ENCODE peak calls at places on chromosomes 6 and 20, in ten cellular contexts. One of them, this sample, is unnamed.

GRCh38 chr6:121849477-121849876 is 414.0 kb downstream of the GJA1 start:
- DNase-seq in CD4-positive, CD25-positive, alpha-beta regulatory T cell: no peak
- DNase-seq in AG04449: no peak
- DNase-seq in GM04504: no peak
- DNase-seq in fibroblast of the aortic adventitia: peak; percentile 87
- DNase-seq in LHCN-M2: peak; percentile 77
- DNase-seq in effector memory CD4-positive, alpha-beta T cell: no peak
- DNase-seq in dermis microvascular lymphatic vessel endothelial cell: peak; percentile 90
- DNase-seq in anterior cingulate cortex: peak; percentile 3
- DNase-seq in psoas muscle: no peak
- DNase-seq in this sample: peak; percentile 82

GRCh38 chr20:23374441-23374840 is 12.5 kb downstream of the GZF1 start:
- DNase-seq in CD4-positive, CD25-positive, alpha-beta regulatory T cell: no peak
- DNase-seq in anterior cingulate cortex: no peak
- DNase-seq in psoas muscle: no peak
- DNase-seq in dermis microvascular lymphatic vessel endothelial cell: peak; percentile 85
- DNase-seq in LHCN-M2: no peak
- DNase-seq in effector memory CD4-positive, alpha-beta T cell: no peak
- DNase-seq in GM04504: no peak
- DNase-seq in AG04449: no peak
- DNase-seq in fibroblast of the aortic adventitia: no peak
- DNase-seq in this sample: peak; percentile 89

GRCh38 chr20:829531-829930 is 4.0 kb upstream of the FAM110A start:
- DNase-seq in GM04504: peak; percentile 63
- DNase-seq in LHCN-M2: no peak
- DNase-seq in anterior cingulate cortex: no peak
- DNase-seq in AG04449: no peak
- DNase-seq in CD4-positive, CD25-positive, alpha-beta regulatory T cell: no peak
- DNase-seq in dermis microvascular lymphatic vessel endothelial cell: no peak
- DNase-seq in psoas muscle: no peak
- DNase-seq in effector memory CD4-positive, alpha-beta T cell: no peak
- DNase-seq in fibroblast of the aortic adventitia: peak; percentile 28
- DNase-seq in this sample: no peak

GRCh38 chr20:47317127-47317895 is 39.2 kb downstream of the ZMYND8 start:
- DNase-seq in fibroblast of the aortic adventitia: peak; percentile 91
- DNase-seq in psoas muscle: peak; percentile 90
- DNase-seq in effector memory CD4-positive, alpha-beta T cell: peak; percentile 14
- DNase-seq in anterior cingulate cortex: no peak
- DNase-seq in CD4-positive, CD25-positive, alpha-beta regulatory T cell: peak; percentile 14
- DNase-seq in dermis microvascular lymphatic vessel endothelial cell: peak; percentile 98
- DNase-seq in AG04449: peak; percentile 90
- DNase-seq in LHCN-M2: peak; percentile 100
- DNase-seq in GM04504: peak; percentile 96
- DNase-seq in this sample: peak; percentile 95

GRCh38 chr6:166654573-166654972 is 27.5 kb upstream of the RPS6KA2 start:
- DNase-seq in fibroblast of the aortic adventitia: no peak
- DNase-seq in psoas muscle: no peak
- DNase-seq in dermis microvascular lymphatic vessel endothelial cell: no peak
- DNase-seq in LHCN-M2: no peak
- DNase-seq in AG04449: no peak
- DNase-seq in GM04504: no peak
- DNase-seq in CD4-positive, CD25-positive, alpha-beta regulatory T cell: no peak
- DNase-seq in anterior cingulate cortex: no peak
- DNase-seq in effector memory CD4-positive, alpha-beta T cell: no peak
- DNase-seq in this sample: no peak

GRCh38 chr6:135633573-135633972 is 136.0 kb upstream of the AHI1 start:
- DNase-seq in LHCN-M2: no peak
- DNase-seq in psoas muscle: no peak
- DNase-seq in GM04504: no peak
- DNase-seq in CD4-positive, CD25-positive, alpha-beta regulatory T cell: no peak
- DNase-seq in AG04449: no peak
- DNase-seq in effector memory CD4-positive, alpha-beta T cell: no peak
- DNase-seq in fibroblast of the aortic adventitia: no peak
- DNase-seq in anterior cingulate cortex: no peak
- DNase-seq in dermis microvascular lymphatic vessel endothelial cell: no peak
- DNase-seq in this sample: no peak

GRCh38 chr20:63234693-63235398 is 859 bp upstream of the BIRC7 start:
- DNase-seq in psoas muscle: no peak
- DNase-seq in LHCN-M2: no peak
- DNase-seq in effector memory CD4-positive, alpha-beta T cell: no peak
- DNase-seq in CD4-positive, CD25-positive, alpha-beta regulatory T cell: no peak
- DNase-seq in AG04449: no peak
- DNase-seq in anterior cingulate cortex: no peak
- DNase-seq in dermis microvascular lymphatic vessel endothelial cell: no peak
- DNase-seq in fibroblast of the aortic adventitia: no peak
- DNase-seq in GM04504: no peak
- DNase-seq in this sample: peak; percentile 15

GRCh38 chr20:8213270-8213669 is 81.2 kb downstream of the PLCB1 start:
- DNase-seq in psoas muscle: no peak
- DNase-seq in GM04504: no peak
- DNase-seq in CD4-positive, CD25-positive, alpha-beta regulatory T cell: no peak
- DNase-seq in fibroblast of the aortic adventitia: no peak
- DNase-seq in LHCN-M2: no peak
- DNase-seq in AG04449: no peak
- DNase-seq in dermis microvascular lymphatic vessel endothelial cell: no peak
- DNase-seq in effector memory CD4-positive, alpha-beta T cell: no peak
- DNase-seq in anterior cingulate cortex: no peak
- DNase-seq in this sample: no peak

GRCh38 chr20:59577037-59577808 is 27.1 kb upstream of the PHACTR3 start:
- DNase-seq in psoas muscle: no peak
- DNase-seq in dermis microvascular lymphatic vessel endothelial cell: no peak
- DNase-seq in LHCN-M2: no peak
- DNase-seq in GM04504: no peak
- DNase-seq in AG04449: no peak
- DNase-seq in CD4-positive, CD25-positive, alpha-beta regulatory T cell: no peak
- DNase-seq in anterior cingulate cortex: no peak
- DNase-seq in fibroblast of the aortic adventitia: no peak
- DNase-seq in effector memory CD4-positive, alpha-beta T cell: no peak
- DNase-seq in this sample: no peak

GRCh38 chr6:13910443-13910842 is 14.3 kb upstream of the RNF182 start:
- DNase-seq in dermis microvascular lymphatic vessel endothelial cell: no peak
- DNase-seq in anterior cingulate cortex: no peak
- DNase-seq in effector memory CD4-positive, alpha-beta T cell: no peak
- DNase-seq in LHCN-M2: no peak
- DNase-seq in fibroblast of the aortic adventitia: no peak
- DNase-seq in psoas muscle: no peak
- DNase-seq in CD4-positive, CD25-positive, alpha-beta regulatory T cell: no peak
- DNase-seq in GM04504: no peak
- DNase-seq in AG04449: no peak
- DNase-seq in this sample: no peak

GRCh38 chr20:63066506-63067265 is 59.9 kb upstream of the BHLHE23 start:
- DNase-seq in GM04504: no peak
- DNase-seq in dermis microvascular lymphatic vessel endothelial cell: no peak
- DNase-seq in psoas muscle: no peak
- DNase-seq in anterior cingulate cortex: no peak
- DNase-seq in fibroblast of the aortic adventitia: no peak
- DNase-seq in LHCN-M2: no peak
- DNase-seq in CD4-positive, CD25-positive, alpha-beta regulatory T cell: no peak
- DNase-seq in AG04449: no peak
- DNase-seq in effector memory CD4-positive, alpha-beta T cell: no peak
- DNase-seq in this sample: no peak

GRCh38 chr6:75345413-75345812 is 60.8 kb upstream of the TMEM30A start:
- DNase-seq in CD4-positive, CD25-positive, alpha-beta regulatory T cell: no peak
- DNase-seq in LHCN-M2: no peak
- DNase-seq in fibroblast of the aortic adventitia: no peak
- DNase-seq in AG04449: no peak
- DNase-seq in anterior cingulate cortex: no peak
- DNase-seq in effector memory CD4-positive, alpha-beta T cell: no peak
- DNase-seq in dermis microvascular lymphatic vessel endothelial cell: no peak
- DNase-seq in psoas muscle: no peak
- DNase-seq in GM04504: no peak
- DNase-seq in this sample: no peak

GRCh38 chr6:151209071-151209831 is 30.5 kb upstream of the AKAP12 start:
- DNase-seq in anterior cingulate cortex: no peak
- DNase-seq in effector memory CD4-positive, alpha-beta T cell: no peak
- DNase-seq in LHCN-M2: peak; percentile 29
- DNase-seq in fibroblast of the aortic adventitia: peak; percentile 13
- DNase-seq in psoas muscle: no peak
- DNase-seq in AG04449: no peak
- DNase-seq in dermis microvascular lymphatic vessel endothelial cell: peak; percentile 49
- DNase-seq in GM04504: no peak
- DNase-seq in CD4-positive, CD25-positive, alpha-beta regulatory T cell: no peak
- DNase-seq in this sample: peak; percentile 27

GRCh38 chr20:24953621-24954133 is 4.6 kb downstream of the CST7 start:
- DNase-seq in effector memory CD4-positive, alpha-beta T cell: no peak
- DNase-seq in AG04449: no peak
- DNase-seq in psoas muscle: no peak
- DNase-seq in GM04504: no peak
- DNase-seq in fibroblast of the aortic adventitia: no peak
- DNase-seq in anterior cingulate cortex: no peak
- DNase-seq in CD4-positive, CD25-positive, alpha-beta regulatory T cell: no peak
- DNase-seq in LHCN-M2: no peak
- DNase-seq in dermis microvascular lymphatic vessel endothelial cell: no peak
- DNase-seq in this sample: no peak

GRCh38 chr20:51953731-51954340 is 151.5 kb upstream of the SALL4 start:
- DNase-seq in CD4-positive, CD25-positive, alpha-beta regulatory T cell: no peak
- DNase-seq in GM04504: no peak
- DNase-seq in LHCN-M2: no peak
- DNase-seq in AG04449: no peak
- DNase-seq in effector memory CD4-positive, alpha-beta T cell: no peak
- DNase-seq in dermis microvascular lymphatic vessel endothelial cell: no peak
- DNase-seq in psoas muscle: no peak
- DNase-seq in fibroblast of the aortic adventitia: no peak
- DNase-seq in anterior cingulate cortex: no peak
- DNase-seq in this sample: no peak

GRCh38 chr6:143188292-143188691 is 127.6 kb downstream of the AIG1 start:
- DNase-seq in LHCN-M2: no peak
- DNase-seq in psoas muscle: no peak
- DNase-seq in effector memory CD4-positive, alpha-beta T cell: no peak
- DNase-seq in GM04504: no peak
- DNase-seq in fibroblast of the aortic adventitia: no peak
- DNase-seq in AG04449: no peak
- DNase-seq in dermis microvascular lymphatic vessel endothelial cell: no peak
- DNase-seq in CD4-positive, CD25-positive, alpha-beta regulatory T cell: no peak
- DNase-seq in anterior cingulate cortex: no peak
- DNase-seq in this sample: no peak

GRCh38 chr20:20360464-20360863 is 7.4 kb upstream of the INSM1 start:
- DNase-seq in fibroblast of the aortic adventitia: peak; percentile 68
- DNase-seq in CD4-positive, CD25-positive, alpha-beta regulatory T cell: no peak
- DNase-seq in LHCN-M2: peak; percentile 58
- DNase-seq in psoas muscle: no peak
- DNase-seq in dermis microvascular lymphatic vessel endothelial cell: peak; percentile 59
- DNase-seq in AG04449: peak; percentile 17
- DNase-seq in anterior cingulate cortex: peak; percentile 27
- DNase-seq in effector memory CD4-positive, alpha-beta T cell: no peak
- DNase-seq in GM04504: peak; percentile 30
- DNase-seq in this sample: peak; percentile 71

GRCh38 chr6:30378290-30378937 is 33.5 kb downstream of the RPP21 start:
- DNase-seq in LHCN-M2: peak; percentile 9
- DNase-seq in CD4-positive, CD25-positive, alpha-beta regulatory T cell: no peak
- DNase-seq in anterior cingulate cortex: no peak
- DNase-seq in fibroblast of the aortic adventitia: peak; percentile 35
- DNase-seq in dermis microvascular lymphatic vessel endothelial cell: peak; percentile 36
- DNase-seq in AG04449: no peak
- DNase-seq in psoas muscle: no peak
- DNase-seq in effector memory CD4-positive, alpha-beta T cell: no peak
- DNase-seq in GM04504: no peak
- DNase-seq in this sample: peak; percentile 36

GRCh38 chr20:23700931-23701330 is 12.1 kb upstream of the CST4 start:
- DNase-seq in LHCN-M2: no peak
- DNase-seq in CD4-positive, CD25-positive, alpha-beta regulatory T cell: no peak
- DNase-seq in dermis microvascular lymphatic vessel endothelial cell: no peak
- DNase-seq in psoas muscle: no peak
- DNase-seq in GM04504: no peak
- DNase-seq in anterior cingulate cortex: no peak
- DNase-seq in AG04449: no peak
- DNase-seq in fibroblast of the aortic adventitia: no peak
- DNase-seq in effector memory CD4-positive, alpha-beta T cell: no peak
- DNase-seq in this sample: no peak